ENCODE peak calls at places on chromosome 17, in seven cellular contexts. O is HTR-8/SVneo; R is left ventricle myocardium inferior; U is nephron progenitor cell; M is KG1; E is NCI-H460; K is CD8-positive, alpha-beta memory T cell. D is an unnamed sample.
A peak's percentile ranks its signal among the peaks of the same experiment; 100 is the strongest.

GRCh38 chr17:55037828-55038227 is 69.3 kb downstream of the STXBP4 start:
- DNase-seq in O (no peak), R (no peak), U (no peak), M (no peak), E (no peak), K (no peak), D (no peak)

GRCh38 chr17:76523084-76524037 is 14.1 kb downstream of the CYGB start:
- DNase-seq in O (peak; percentile 92), R (peak; percentile 78), U (peak; percentile 89), M (peak; percentile 27), E (peak; percentile 60), K (peak; percentile 72), D (peak; percentile 88)

GRCh38 chr17:81518785-81519283 is 6.2 kb upstream of the ACTG1 start:
- DNase-seq in O (no peak), R (peak; percentile 55), U (peak; percentile 43), M (no peak), E (no peak), K (no peak), D (no peak)

GRCh38 chr17:69878661-69879060 is 196.4 kb upstream of the KCNJ16 start:
- DNase-seq in O (no peak), R (no peak), U (no peak), M (no peak), E (no peak), K (no peak), D (no peak)

GRCh38 chr17:82923366-82924113 is 83.7 kb upstream of the ZNF750 start:
- DNase-seq in O (no peak), R (peak; percentile 5), U (peak; percentile 28), M (no peak), E (no peak), K (no peak), D (no peak)

GRCh38 chr17:28141333-28141732 is 98.9 kb downstream of the NLK start:
- DNase-seq in O (no peak), R (no peak), U (no peak), M (no peak), E (no peak), K (no peak), D (no peak)

GRCh38 chr17:81003711-81004335 is 12.2 kb downstream of the CHMP6 start:
- DNase-seq in O (no peak), R (no peak), U (peak; percentile 68), M (no peak), E (no peak), K (no peak), D (no peak)

GRCh38 chr17:44159519-44160210 is 10.8 kb upstream of the ASB16 start:
- DNase-seq in O (no peak), R (no peak), U (no peak), M (no peak), E (no peak), K (no peak), D (no peak)

GRCh38 chr17:28634211-28634865 is 10.6 kb downstream of the BLTP2 start:
- DNase-seq in O (no peak), R (no peak), U (no peak), M (no peak), E (no peak), K (no peak), D (no peak)

GRCh38 chr17:75468779-75469373 is 12.4 kb downstream of the TMEM94 start:
- DNase-seq in O (no peak), R (no peak), U (no peak), M (no peak), E (no peak), K (no peak), D (no peak)

GRCh38 chr17:6643460-6644125 is 2.7 kb downstream of the TXNDC17 start:
- DNase-seq in O (no peak), R (no peak), U (no peak), M (no peak), E (no peak), K (no peak), D (no peak)

GRCh38 chr17:7241047-7241733 is 1.1 kb downstream of the GABARAP start:
- DNase-seq in O (no peak), R (no peak), U (no peak), M (no peak), E (no peak), K (no peak), D (no peak)

GRCh38 chr17:18946536-18946935 is 5.4 kb upstream of the SLC5A10 start:
- DNase-seq in O (no peak), R (no peak), U (no peak), M (no peak), E (no peak), K (no peak), D (no peak)

GRCh38 chr17:77738666-77739531 is 219.6 kb upstream of the TNRC6C start:
- DNase-seq in O (no peak), R (peak; percentile 64), U (no peak), M (no peak), E (no peak), K (no peak), D (peak; percentile 7)